ENCODE peak calls at places on chromosomes 3 and 15, in ten cellular contexts. R, F, V, P, Z, A, H, G, L and B are unnamed samples.

GRCh38 chr3:12483872-12484197 is 445 bp upstream of the TSEN2 start:
- DNase-seq in R (no peak), F (no peak), V (no peak), P (no peak), Z (no peak), A (no peak), H (no peak), G (no peak), L (no peak), B (no peak)

GRCh38 chr15:74537736-74538135 is 3.3 kb upstream of the ARID3B start:
- DNase-seq in R (no peak), F (no peak), V (no peak), P (no peak), Z (no peak), A (no peak), H (no peak), G (no peak), L (no peak), B (no peak)

GRCh38 chr3:71251156-71251775 is 332.3 kb downstream of the FOXP1 start:
- DNase-seq in R (no peak), F (no peak), V (no peak), P (no peak), Z (no peak), A (peak; percentile 99), H (peak; percentile 39), G (no peak), L (no peak), B (no peak)

GRCh38 chr3:186990282-186990681 is 60.0 kb downstream of the ST6GAL1 start:
- DNase-seq in R (no peak), F (no peak), V (no peak), P (no peak), Z (no peak), A (no peak), H (no peak), G (no peak), L (no peak), B (no peak)

GRCh38 chr3:102123590-102124190 is 274.4 kb downstream of the NFKBIZ start:
- DNase-seq in R (no peak), F (no peak), V (no peak), P (no peak), Z (no peak), A (peak; percentile 58), H (no peak), G (no peak), L (no peak), B (no peak)

GRCh38 chr3:29609007-29609805 is 328.3 kb downstream of the RBMS3 start:
- DNase-seq in R (no peak), F (no peak), V (no peak), P (no peak), Z (no peak), A (no peak), H (no peak), G (no peak), L (no peak), B (no peak)

GRCh38 chr15:75307778-75308390 is 25.2 kb downstream of the GOLGA6D start:
- DNase-seq in R (peak; percentile 81), F (peak; percentile 74), V (peak; percentile 7), P (peak; percentile 21), Z (peak; percentile 20), A (peak; percentile 16), H (no peak), G (peak; percentile 84), L (no peak), B (no peak)

GRCh38 chr3:112774293-112774926 is 72.3 kb downstream of the CD200R1L start:
- DNase-seq in R (no peak), F (no peak), V (no peak), P (no peak), Z (no peak), A (peak; percentile 90), H (no peak), G (no peak), L (no peak), B (no peak)

GRCh38 chr3:196712514-196713413 is 587 bp downstream of the PIGX start:
- DNase-seq in R (peak; percentile 78), F (no peak), V (peak; percentile 65), P (peak; percentile 87), Z (no peak), A (peak; percentile 61), H (peak; percentile 43), G (peak; percentile 32), L (peak; percentile 57), B (peak; percentile 82)

GRCh38 chr3:132222868-132223538 is 94.2 kb upstream of the ACP3 start:
- DNase-seq in R (no peak), F (no peak), V (no peak), P (no peak), Z (no peak), A (no peak), H (no peak), G (no peak), L (no peak), B (peak; percentile 11)